ENCODE peak calls at places on chromosomes 13 and 19, in eight cellular contexts. K, W, H, F, B, Q, V and N are unnamed samples. For H3K27me3, the result is how much of the 10 kb centered on the place peaks cover.

GRCh38 chr13:75458696-75459422 is 23.1 kb downstream of the TBC1D4 start:
- DNase-seq in H (no peak), K (no peak), V (no peak), F (peak), B (no peak), W (no peak), Q (no peak), N (peak)

GRCh38 chr19:46052896-46053295 is 12.1 kb upstream of the IGFL4 start:
- DNase-seq in W (no peak), K (no peak), F (no peak), Q (no peak), V (no peak), B (no peak), H (no peak), N (no peak)

GRCh38 chr19:17259934-17260333 is 4.6 kb downstream of the USHBP1 start:
- DNase-seq in H (no peak), B (no peak), V (no peak), F (no peak), Q (no peak), W (no peak), K (no peak), N (no peak)

GRCh38 chr19:14580623-14581237 is 2.2 kb upstream of the CLEC17A start:
- DNase-seq in H (no peak), K (no peak), B (no peak), F (no peak), V (no peak), W (no peak), Q (no peak), N (no peak)

GRCh38 chr13:98576963-98577822 is at the start of gene STK24:
- DNase-seq in V (peak), K (peak), W (no peak), B (peak), F (peak), H (peak), Q (peak), N (peak)

GRCh38 chr13:114140909-114141255 is 8.5 kb upstream of the RASA3 start:
- DNase-seq in F (no peak), V (no peak), K (no peak), H (no peak), B (no peak), W (no peak), Q (no peak), N (no peak)

GRCh38 chr19:13172335-13173128 is 22.3 kb downstream of the IER2 start:
- DNase-seq in Q (peak), F (peak), H (peak), W (no peak), V (peak), K (peak), B (no peak), N (peak)

GRCh38 chr13:40464991-40465390 is 201.4 kb downstream of the FOXO1 start:
- DNase-seq in H (no peak), K (no peak), W (no peak), B (no peak), V (no peak), Q (no peak), F (no peak), N (no peak)

GRCh38 chr13:73231456-73231855 is 172.7 kb downstream of the KLF5 start:
- DNase-seq in K (no peak), V (no peak), W (no peak), Q (no peak), F (no peak), H (no peak), B (no peak), N (no peak)

GRCh38 chr19:41409288-41409687 is 11.7 kb downstream of the BCKDHA start:
- DNase-seq in Q (no peak), V (peak), H (no peak), K (no peak), F (peak), B (no peak), W (no peak), N (peak)

GRCh38 chr19:4337906-4338440 is 654 bp downstream of the STAP2 start:
- DNase-seq in K (no peak), Q (no peak), W (no peak), H (no peak), B (no peak), V (peak), F (peak), N (no peak)

GRCh38 chr19:19410553-19411550 is 5.4 kb downstream of the GATAD2A start:
- DNase-seq in K (no peak), B (no peak), V (no peak), Q (no peak), W (no peak), H (no peak), F (no peak), N (no peak)

GRCh38 chr13:31090921-31091624 is 70.6 kb downstream of the HSPH1 start:
- DNase-seq in H (no peak), Q (no peak), F (peak), V (no peak), K (no peak), B (no peak), W (no peak), N (no peak)

GRCh38 chr19:27806471-27807070 is 1406.4 kb downstream of the UQCRFS1 start:
- DNase-seq in W (no peak), K (no peak), V (no peak), B (no peak), Q (no peak), F (no peak), H (no peak), N (no peak)

GRCh38 chr19:50703915-50704548 is 15.6 kb downstream of the SHANK1 start:
- DNase-seq in K (no peak), Q (no peak), B (no peak), F (no peak), W (no peak), V (peak), H (no peak), N (peak)

GRCh38 chr19:16807416-16808274 is 21.6 kb upstream of the SIN3B start:
- DNase-seq in B (no peak), F (no peak), W (no peak), K (no peak), H (no peak), V (no peak), Q (no peak), N (no peak)

GRCh38 chr19:16575282-16575681 is 3.1 kb upstream of the SLC35E1 start:
- DNase-seq in K (no peak), V (no peak), W (no peak), H (no peak), B (no peak), Q (no peak), F (no peak), N (no peak)

GRCh38 chr19:43575955-43576451 is 402 bp downstream of the PINLYP start:
- DNase-seq in W (no peak), F (no peak), V (no peak), H (peak), Q (no peak), K (no peak), B (no peak), N (no peak)

GRCh38 chr19:55585658-55586339 is 5.2 kb upstream of the ZNF579 start:
- DNase-seq in V (no peak), H (peak), Q (peak), K (peak), B (peak), F (peak), W (no peak), N (peak)

GRCh38 chr19:31274964-31275319 is 74.3 kb downstream of the TSHZ3 start:
- DNase-seq in F (no peak), K (no peak), H (no peak), B (no peak), Q (no peak), V (no peak), W (no peak), N (no peak)

GRCh38 chr19:34480971-34481821 is at the start of gene WTIP:
- DNase-seq in Q (peak), B (peak), K (no peak), F (peak), H (peak), V (peak), W (no peak), N (peak)

GRCh38 chr13:92297971-92298942 is 899.8 kb downstream of the GPC5 start:
- DNase-seq in V (no peak), W (no peak), B (no peak), Q (no peak), F (no peak), H (no peak), K (no peak), N (no peak)

GRCh38 chr13:101556676-101557121 is 104.2 kb downstream of the ITGBL1 start:
- DNase-seq in Q (no peak), F (no peak), H (no peak), K (no peak), V (no peak), W (no peak), B (no peak), N (no peak)

GRCh38 chr13:33340631-33341030 is 55.1 kb upstream of the STARD13 start:
- DNase-seq in K (no peak), F (no peak), B (no peak), V (no peak), H (no peak), W (no peak), Q (no peak), N (no peak)

GRCh38 chr19:10193666-10194499 is 870 bp downstream of the DNMT1 start:
- DNase-seq in V (peak), B (peak), Q (no peak), F (no peak), W (no peak), H (no peak), K (peak), N (no peak)

GRCh38 chr13:63435668-63436275 is 2020.1 kb upstream of the PCDH20 start:
- DNase-seq in W (no peak), Q (no peak), F (no peak), H (no peak), B (no peak), V (peak), K (no peak), N (no peak)

GRCh38 chr13:27562457-27562856 is 57.9 kb downstream of the LNX2 start:
- DNase-seq in F (no peak), V (no peak), H (no peak), Q (no peak), W (no peak), K (no peak), B (no peak), N (peak)

GRCh38 chr13:51636349-51636890 is 52.2 kb downstream of the WDFY2 start:
- DNase-seq in K (no peak), Q (no peak), H (no peak), W (no peak), B (no peak), F (no peak), V (peak), N (no peak)

GRCh38 chr19:16447015-16447384 is 24.8 kb downstream of the EPS15L1 start:
- DNase-seq in W (peak), H (peak), Q (peak), B (no peak), K (no peak), V (no peak), F (peak), N (peak)

GRCh38 chr19:53621885-53622710 is 9.7 kb upstream of the DPRX start:
- DNase-seq in W (no peak), F (no peak), K (no peak), Q (no peak), V (no peak), H (no peak), B (no peak), N (no peak)

GRCh38 chr13:73421310-73421912 is 362.6 kb downstream of the KLF5 start:
- DNase-seq in V (peak), W (no peak), H (no peak), K (no peak), B (no peak), Q (no peak), F (no peak), N (no peak)

GRCh38 chr19:54560881-54561385 is 12.7 kb upstream of the LILRA2 start:
- DNase-seq in F (no peak), V (peak), B (no peak), W (no peak), K (no peak), H (no peak), Q (no peak), N (no peak)

GRCh38 chr13:114101325-114101821 is 31.1 kb downstream of the RASA3 start:
- DNase-seq in B (no peak), Q (peak), F (peak), W (no peak), V (no peak), H (peak), K (no peak), N (peak)

GRCh38 chr13:23686948-23687347 is 116.7 kb downstream of the TNFRSF19 start:
- DNase-seq in F (no peak), W (no peak), Q (no peak), H (no peak), K (no peak), V (no peak), B (no peak), N (no peak)

GRCh38 chr13:23575632-23576031 is 5.4 kb downstream of the TNFRSF19 start:
- DNase-seq in Q (no peak), B (no peak), H (no peak), W (no peak), F (no peak), V (no peak), K (no peak), N (no peak)

GRCh38 chr13:48653074-48654054 is at the start of gene CYSLTR2:
- DNase-seq in Q (no peak), B (no peak), H (no peak), V (no peak), K (peak), W (no peak), F (no peak), N (no peak)

GRCh38 chr19:54275951-54276350 is 5.0 kb downstream of the LILRB2 start:
- DNase-seq in Q (no peak), H (no peak), K (no peak), W (no peak), F (no peak), B (no peak), V (no peak), N (no peak)

GRCh38 chr19:51325161-51325979 is 13.9 kb downstream of the IGLON5 start:
- DNase-seq in Q (no peak), K (no peak), W (no peak), V (no peak), F (no peak), H (no peak), B (no peak), N (no peak)

GRCh38 chr19:29062486-29063435 is 150.2 kb downstream of the UQCRFS1 start:
- DNase-seq in K (no peak), F (no peak), Q (no peak), H (no peak), B (no peak), W (no peak), V (no peak), N (no peak)

DNA sequence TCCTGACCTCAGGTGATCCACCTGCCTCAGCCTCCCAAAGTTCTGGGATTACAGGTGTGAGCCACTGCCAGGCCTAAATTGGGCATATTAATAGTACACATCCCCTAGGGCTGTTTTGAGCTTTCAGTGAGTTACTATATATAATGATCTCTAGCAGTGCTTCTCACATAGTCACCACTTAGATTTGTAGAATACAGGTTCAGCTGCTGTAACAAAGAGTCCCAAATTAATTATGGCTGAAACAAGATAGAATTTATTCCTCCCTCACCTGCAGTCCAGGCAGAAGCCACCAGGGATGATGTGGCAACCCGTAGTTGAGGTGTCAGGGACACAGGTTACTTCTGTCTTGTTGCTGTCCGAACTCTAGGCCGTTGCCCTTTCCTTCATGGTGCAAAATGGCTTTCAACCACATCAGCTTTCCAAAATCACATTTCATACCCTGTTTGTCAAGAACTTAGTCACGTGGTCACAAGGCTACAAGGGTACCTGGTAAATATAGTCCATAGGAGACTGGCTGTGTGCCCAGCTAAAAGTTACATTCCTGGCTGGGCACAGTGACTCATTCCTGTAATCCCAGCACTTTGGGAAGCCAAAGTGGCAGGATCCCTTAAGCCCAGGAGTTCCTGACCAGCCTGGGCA is 2.9 kb downstream of the PROSER3 start:
- DNase-seq in F (no peak), B (no peak), K (no peak), Q (no peak), H (no peak), V (peak), W (no peak), N (no peak)
- H3K27ac ChIP-seq in F (no peak), B (no peak), K (no peak), Q (no peak), H (no peak), V (no peak), W (no peak), N (no peak)

DNA sequence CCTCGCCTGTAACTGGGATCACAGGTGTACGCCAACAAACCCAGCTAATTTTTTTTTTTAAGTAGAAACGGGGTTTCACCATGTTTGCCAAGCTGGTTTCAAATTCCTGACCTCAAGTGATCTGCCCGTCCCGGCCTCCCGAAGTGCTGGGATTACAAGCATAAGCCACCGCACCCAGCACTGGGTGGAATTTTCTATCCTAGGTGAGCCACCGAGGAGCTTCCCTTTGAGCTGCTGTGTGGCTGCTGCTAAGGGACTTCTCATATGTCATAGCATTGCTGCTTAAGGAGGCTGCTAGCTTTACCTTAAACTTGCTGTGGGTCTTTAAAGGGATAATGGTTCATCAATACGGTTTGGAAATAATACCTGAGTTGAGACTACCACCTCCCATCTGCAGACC is 2.9 kb upstream of the AMER2 start:
- DNase-seq in H (no peak), Q (no peak), F (no peak), K (no peak), W (no peak), B (no peak), V (no peak), N (no peak)
- H3K27me3 ChIP-seq in H (under half), Q (under half), F (under half), K (under half), W (under half), B (under half), V (half or more), N (under half)

DNA sequence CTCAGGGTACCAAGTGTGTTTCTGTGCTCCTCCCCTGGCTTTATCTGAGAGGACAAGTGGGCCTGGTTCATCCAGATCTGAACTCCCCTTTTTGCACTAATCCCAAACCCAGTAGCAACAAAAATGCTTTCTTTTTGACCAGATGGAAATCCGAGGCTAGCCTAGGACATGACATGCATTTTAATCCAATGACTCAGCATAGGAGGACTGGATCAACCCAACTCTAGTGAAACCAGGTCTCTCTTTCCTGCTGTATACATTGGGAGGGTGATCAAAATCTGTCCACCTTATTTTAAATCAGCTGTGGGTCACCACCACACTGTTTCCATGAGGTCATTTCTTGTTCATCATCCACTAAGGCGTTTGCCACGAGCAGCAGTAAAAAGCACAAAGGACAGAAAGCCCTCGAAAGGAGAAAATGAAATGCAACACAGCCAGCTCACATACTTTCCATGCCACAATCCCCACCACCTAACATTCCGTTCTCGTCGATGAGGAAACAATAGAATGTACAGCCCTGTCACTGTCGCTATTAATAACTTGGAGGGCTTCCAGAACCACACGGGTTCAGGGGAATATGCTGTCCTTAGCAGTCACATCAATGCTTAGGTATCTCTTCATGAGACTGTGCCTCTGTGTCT is 543.0 kb downstream of the IRS2 start:
- DNase-seq in H (no peak), V (peak), B (no peak), K (no peak), W (no peak), F (no peak), Q (no peak), N (peak)
- H3K27ac ChIP-seq in H (no peak), V (peak), B (no peak), K (no peak), W (peak), F (peak), Q (no peak), N (peak)

DNA sequence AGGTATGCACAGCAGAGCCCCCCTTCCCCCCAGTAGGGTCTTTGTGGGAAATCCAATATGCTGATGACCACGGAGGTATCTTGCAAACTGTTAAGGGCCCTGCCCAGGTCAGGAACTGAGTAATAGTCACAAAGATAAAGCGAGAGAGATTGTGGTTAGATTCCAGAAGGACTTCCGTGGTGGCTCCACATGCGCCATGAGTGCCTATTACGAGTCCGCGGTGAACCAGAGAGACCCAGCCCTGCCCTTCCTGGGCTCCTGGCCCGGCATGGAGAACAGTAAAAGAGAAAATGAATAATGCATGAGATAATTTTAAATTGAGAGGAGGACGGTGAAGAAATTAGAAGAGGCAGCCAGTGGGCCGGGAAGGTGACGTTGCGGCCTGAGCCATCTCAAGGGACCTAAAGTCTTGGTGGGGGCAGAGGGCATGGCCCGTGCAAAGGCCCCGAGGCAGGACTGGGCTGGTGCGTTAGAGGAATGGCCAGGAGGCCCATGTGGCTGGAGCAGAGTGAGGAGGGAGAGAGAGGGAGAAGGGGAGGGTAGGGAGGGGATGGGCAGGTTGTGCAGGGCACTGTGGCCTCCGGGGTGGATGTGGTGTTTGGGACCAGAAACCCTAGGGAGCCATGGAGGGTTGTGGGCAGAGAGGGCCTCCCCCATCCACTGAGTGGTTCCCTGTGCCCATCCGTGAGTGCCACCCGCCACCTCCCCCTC is 46.6 kb upstream of the NFIC start:
- DNase-seq in W (no peak), B (no peak), Q (no peak), K (no peak), F (no peak), H (no peak), V (peak), N (no peak)
- H3K27me3 ChIP-seq in W (under half), B (under half), Q (under half), K (under half), F (under half), H (under half), V (under half), N (under half)

GRCh38 chr19:23515551-23515950 is 120.3 kb upstream of the ZNF91 start:
- DNase-seq in H (no peak), Q (no peak), B (no peak), F (no peak), K (no peak), V (no peak), W (no peak), N (no peak)
- H3K27ac ChIP-seq in H (no peak), Q (no peak), B (no peak), F (no peak), K (no peak), V (no peak), W (no peak), N (no peak)

DNA sequence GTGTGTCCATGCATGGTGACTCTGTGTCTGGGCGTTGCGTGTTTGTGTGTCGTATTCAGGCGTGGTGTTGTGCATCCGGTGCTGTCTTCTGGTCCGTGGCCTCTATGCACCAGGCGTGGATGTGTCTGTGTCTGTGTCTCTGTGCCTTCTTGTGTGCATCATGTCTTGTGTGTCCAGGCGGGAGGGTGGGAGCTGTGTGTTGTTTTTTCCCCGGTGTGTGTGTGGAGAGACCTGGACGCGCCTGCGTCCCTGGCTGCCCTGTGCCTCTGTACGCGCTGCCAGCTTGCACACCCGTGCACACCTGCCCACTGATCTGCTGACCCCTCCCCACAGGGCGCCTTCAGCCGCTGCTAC is 1.1 kb downstream of the PLK5 start:
- DNase-seq in Q (no peak), W (no peak), V (no peak), F (no peak), H (no peak), B (no peak), K (no peak), N (no peak)
- H3K27me3 ChIP-seq in Q (under half), W (under half), V (under half), F (half or more), H (under half), B (under half), K (under half), N (under half)